ENCODE peak calls at places on chromosomes 6 and 20, in four cellular contexts. E is stomach, W is HCT116, P is K562. X is an unnamed sample.

GRCh38 chr6:113381232-113381631 is 475.9 kb upstream of the MARCKS start:
- DNase-seq in E (no peak), W (no peak), P (no peak), X (no peak)

GRCh38 chr6:139635401-139636130 is 261.1 kb upstream of the CITED2 start:
- DNase-seq in E (no peak), W (no peak), P (no peak), X (no peak)

GRCh38 chr20:51481311-51481997 is 61.1 kb downstream of the NFATC2 start:
- DNase-seq in E (no peak), W (no peak), P (no peak), X (no peak)

GRCh38 chr6:80163754-80164187 is 57.3 kb downstream of the BCKDHB start:
- DNase-seq in E (no peak), W (peak; percentile 72), P (peak; percentile 12), X (no peak)

GRCh38 chr6:356828-357251 is 34.7 kb upstream of the IRF4 start:
- DNase-seq in E (no peak), W (no peak), P (no peak), X (no peak)

GRCh38 chr20:11261533-11262000 is 587.8 kb upstream of the JAG1 start:
- DNase-seq in E (no peak), W (no peak), P (no peak), X (no peak)

GRCh38 chr6:148653138-148653776 is 93.6 kb upstream of the UST start:
- DNase-seq in E (no peak), W (peak; percentile 19), P (no peak), X (no peak)

GRCh38 chr6:100466410-100467143 is 1.9 kb upstream of the SIM1 start:
- DNase-seq in E (no peak), W (no peak), P (no peak), X (no peak)

GRCh38 chr6:152068622-152069261 is 261.3 kb downstream of the ESR1 start:
- DNase-seq in E (no peak), W (no peak), P (peak; percentile 2), X (no peak)

GRCh38 chr6:137926207-137926731 is 59.2 kb downstream of the TNFAIP3 start:
- DNase-seq in E (no peak), W (peak; percentile 38), P (peak; percentile 57), X (peak; percentile 11)

GRCh38 chr6:48535569-48535968 is 424.6 kb upstream of the PTCHD4 start:
- DNase-seq in E (no peak), W (no peak), P (no peak), X (no peak)

GRCh38 chr20:7848351-7848750 is 91.9 kb downstream of the HAO1 start:
- DNase-seq in E (no peak), W (no peak), P (no peak), X (no peak)

GRCh38 chr20:7853493-7853892 is 86.8 kb downstream of the HAO1 start:
- DNase-seq in E (no peak), W (no peak), P (no peak), X (no peak)

GRCh38 chr20:7849675-7850074 is 90.6 kb downstream of the HAO1 start:
- DNase-seq in E (no peak), W (no peak), P (no peak), X (no peak)

GRCh38 chr20:7855545-7855944 is 84.7 kb downstream of the HAO1 start:
- DNase-seq in E (no peak), W (no peak), P (no peak), X (no peak)

DNA sequence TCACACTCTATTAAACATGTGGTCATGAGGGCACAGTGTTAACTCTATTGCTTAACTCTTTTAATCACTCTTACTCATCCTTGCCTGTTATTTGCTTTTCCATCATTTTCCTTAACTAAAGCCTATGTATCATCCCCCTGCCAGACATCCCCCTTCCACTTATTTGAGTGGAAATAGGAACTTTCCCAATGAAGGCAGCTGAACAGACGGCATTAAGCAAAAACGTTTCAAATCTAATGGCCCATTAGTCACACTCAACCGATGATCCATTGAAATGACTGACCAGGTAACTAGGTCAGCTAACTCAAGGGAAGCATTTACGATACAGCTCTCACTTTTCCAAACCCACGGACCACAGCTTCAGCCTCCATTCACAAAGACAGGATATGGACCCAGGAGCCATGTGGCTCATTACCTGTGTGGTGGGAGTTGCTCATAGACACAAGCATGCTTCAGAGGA is 89.2 kb downstream of the HAO1 start:
- DNase-seq in E (no peak), W (no peak), P (no peak), X (no peak)
- H3K4me3 ChIP-seq in E (no peak overlapping the region), W (no peak overlapping the region), P (no peak overlapping the region), X (no peak overlapping the region)

GRCh38 chr6:129493396-129493902 is 216.5 kb downstream of the ARHGAP18 start:
- DNase-seq in E (no peak), W (peak; percentile 83), P (no peak), X (no peak)

GRCh38 chr6:129490551-129491245 is 219.3 kb downstream of the ARHGAP18 start:
- DNase-seq in E (no peak), W (peak; percentile 94), P (peak; percentile 62), X (no peak)

GRCh38 chr6:129489215-129489765 is 220.7 kb downstream of the ARHGAP18 start:
- DNase-seq in E (no peak), W (no peak), P (no peak), X (no peak)

GRCh38 chr6:129492260-129492659 is 217.7 kb downstream of the ARHGAP18 start:
- DNase-seq in E (no peak), W (no peak), P (no peak), X (no peak)

DNA sequence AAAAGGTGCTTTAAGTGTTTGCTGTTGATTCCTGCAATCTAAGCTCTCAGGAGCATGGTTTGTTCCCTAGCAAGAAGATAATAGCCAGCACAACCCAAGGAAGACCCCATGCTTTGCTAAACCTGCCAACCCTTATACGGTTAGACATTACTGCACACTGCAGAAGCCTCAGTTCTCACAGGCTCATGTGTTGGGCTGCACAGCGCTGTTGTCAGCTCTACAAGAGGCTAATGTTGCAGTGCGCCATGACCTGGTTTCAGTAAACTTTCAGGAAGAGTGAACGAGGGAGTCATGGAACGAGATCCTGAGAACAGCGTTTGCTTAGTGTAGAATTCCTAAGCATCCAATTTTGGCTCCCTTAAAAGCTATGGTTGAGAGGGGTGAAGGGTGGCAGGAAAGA is 218.5 kb downstream of the ARHGAP18 start:
- DNase-seq in E (no peak), W (no peak), P (no peak), X (no peak)
- TF ChIP-seq CTCF in E (no peak), W (no peak), P (no peak), X (no peak)

GRCh38 chr20:49915380-49916145 is at the start of gene SPATA2:
- DNase-seq in E (peak; percentile 98), W (peak; percentile 90), P (peak; percentile 98), X (peak; percentile 93)
- TF ChIP-seq POLR2AphosphoS5 in E (peak; percentile 55), W (peak; percentile 77), P (peak; percentile 58), X (peak; percentile 90)

DNA sequence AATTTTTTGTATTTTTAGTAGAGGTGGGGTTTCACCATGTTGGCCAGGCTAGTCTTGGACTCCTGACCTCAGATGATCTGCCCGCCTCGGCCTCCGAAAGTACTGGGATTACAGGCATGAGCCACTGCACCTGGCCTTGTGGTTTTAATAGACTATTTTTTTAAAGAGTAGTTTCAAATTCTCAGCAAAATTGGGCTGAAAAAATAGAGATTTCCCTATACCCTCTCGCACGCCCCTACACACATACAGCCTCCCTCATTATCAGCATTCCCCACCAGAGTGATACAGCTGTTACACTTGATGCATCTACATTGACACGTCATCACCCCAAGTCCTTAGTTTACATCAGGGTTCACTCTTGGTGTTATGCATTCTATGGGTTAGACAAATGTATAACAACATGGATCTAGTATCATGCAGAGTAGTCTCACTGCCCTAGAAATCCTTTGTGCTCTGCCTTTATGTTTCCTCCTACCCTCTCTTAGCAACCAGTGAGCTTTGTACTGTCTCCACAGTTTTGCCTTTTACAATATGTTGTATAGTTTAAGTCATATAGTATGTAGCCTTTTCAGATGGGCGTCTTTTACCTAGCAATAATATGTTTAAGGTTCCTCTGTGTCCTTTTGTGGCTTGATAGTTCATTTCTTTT is 103.6 kb downstream of the CDYL start:
- DNase-seq in E (no peak), W (no peak), P (no peak), X (no peak)
- H3K4me3 ChIP-seq in E (no peak overlapping the region), W (no peak overlapping the region), P (no peak overlapping the region), X (no peak overlapping the region)